ENCODE peak calls at places on chromosomes 16 and 17, in seven cellular contexts. J, U, Z, O, E, W and D are unnamed samples.

GRCh38 chr17:40598928-40599627 is 33.8 kb upstream of the CCR7 start:
- DNase-seq in E (no peak), U (peak; percentile 37), W (peak; percentile 29), Z (no peak), O (no peak), J (no peak), D (no peak)

GRCh38 chr16:80803341-80804060 is 897 bp downstream of the CDYL2 start:
- DNase-seq in Z (peak; percentile 61), W (peak; percentile 43), E (peak; percentile 20), O (peak; percentile 44), U (no peak), J (peak; percentile 6), D (peak; percentile 81)

GRCh38 chr17:8489841-8490240 is 54.2 kb downstream of the NDEL1 start:
- DNase-seq in J (peak; percentile 26), Z (no peak), E (no peak), W (no peak), O (no peak), U (peak; percentile 37), D (no peak)

GRCh38 chr17:71472809-71473789 is 647.7 kb upstream of the SOX9 start:
- DNase-seq in O (peak; percentile 81), E (peak; percentile 50), J (peak; percentile 58), W (peak; percentile 50), U (peak; percentile 70), Z (peak; percentile 56), D (no peak)

GRCh38 chr17:66214893-66215528 is 14.2 kb downstream of the APOH start:
- DNase-seq in E (no peak), O (no peak), W (no peak), J (no peak), U (no peak), Z (no peak), D (no peak)

GRCh38 chr16:76532188-76532973 is 255.2 kb downstream of the CNTNAP4 start:
- DNase-seq in U (no peak), W (no peak), O (peak; percentile 40), J (no peak), E (no peak), Z (no peak), D (no peak)

GRCh38 chr16:68086860-68087268 is 1.7 kb downstream of the NFATC3 start:
- DNase-seq in O (no peak), E (no peak), J (peak; percentile 41), U (no peak), W (no peak), Z (no peak), D (no peak)

GRCh38 chr16:48961546-48961945 is 320.1 kb downstream of the CBLN1 start:
- DNase-seq in E (no peak), O (no peak), J (no peak), Z (no peak), W (peak; percentile 25), U (no peak), D (no peak)

GRCh38 chr17:40168262-40168832 is 8.9 kb upstream of the RAPGEFL1 start:
- DNase-seq in U (peak; percentile 69), O (peak; percentile 92), E (no peak), W (peak; percentile 93), J (peak; percentile 70), Z (peak; percentile 57), D (no peak)

GRCh38 chr17:6868579-6868978 is 37.0 kb upstream of the TEKT1 start:
- DNase-seq in Z (no peak), W (peak; percentile 69), J (no peak), U (no peak), O (peak; percentile 51), E (no peak), D (no peak)

GRCh38 chr17:3482851-3483250 is 7.1 kb downstream of the ASPA start:
- DNase-seq in Z (peak; percentile 43), U (no peak), O (no peak), E (no peak), J (no peak), W (no peak), D (peak; percentile 27)

GRCh38 chr16:79528281-79528680 is 72.3 kb downstream of the MAF start:
- DNase-seq in U (no peak), E (no peak), O (no peak), W (no peak), J (no peak), Z (no peak), D (no peak)

GRCh38 chr16:79519448-79519847 is 81.1 kb downstream of the MAF start:
- DNase-seq in U (no peak), J (no peak), Z (no peak), O (no peak), E (no peak), W (no peak), D (no peak)

GRCh38 chr16:79525132-79525531 is 75.4 kb downstream of the MAF start:
- DNase-seq in U (no peak), W (no peak), J (no peak), E (no peak), Z (no peak), O (no peak), D (no peak)
- H2BK5ac ChIP-seq in U (no peak overlapping the region), W (no peak overlapping the region), J (no peak overlapping the region), E (no peak overlapping the region), Z (no peak overlapping the region), O (no peak overlapping the region), D (no peak overlapping the region)

GRCh38 chr17:64608571-64608981 is 53.5 kb downstream of the SMURF2 start:
- DNase-seq in U (peak; percentile 58), Z (no peak), J (peak; percentile 68), E (no peak), W (no peak), O (no peak), D (no peak)

GRCh38 chr17:64603987-64604386 is 58.1 kb downstream of the SMURF2 start:
- DNase-seq in U (no peak), W (no peak), J (no peak), Z (no peak), E (no peak), O (no peak), D (no peak)

GRCh38 chr17:64611374-64611773 is 50.7 kb downstream of the SMURF2 start:
- DNase-seq in E (no peak), W (no peak), U (no peak), Z (no peak), J (no peak), O (no peak), D (no peak)

GRCh38 chr17:64607862-64608565 is 54.1 kb downstream of the SMURF2 start:
- DNase-seq in W (no peak), E (no peak), J (no peak), U (no peak), Z (no peak), O (no peak), D (no peak)
- H2BK5ac ChIP-seq in W (no peak overlapping the region), E (no peak overlapping the region), J (no peak overlapping the region), U (peak overlapping the region; percentile 69), Z (no peak overlapping the region), O (no peak overlapping the region), D (no peak overlapping the region)

DNA sequence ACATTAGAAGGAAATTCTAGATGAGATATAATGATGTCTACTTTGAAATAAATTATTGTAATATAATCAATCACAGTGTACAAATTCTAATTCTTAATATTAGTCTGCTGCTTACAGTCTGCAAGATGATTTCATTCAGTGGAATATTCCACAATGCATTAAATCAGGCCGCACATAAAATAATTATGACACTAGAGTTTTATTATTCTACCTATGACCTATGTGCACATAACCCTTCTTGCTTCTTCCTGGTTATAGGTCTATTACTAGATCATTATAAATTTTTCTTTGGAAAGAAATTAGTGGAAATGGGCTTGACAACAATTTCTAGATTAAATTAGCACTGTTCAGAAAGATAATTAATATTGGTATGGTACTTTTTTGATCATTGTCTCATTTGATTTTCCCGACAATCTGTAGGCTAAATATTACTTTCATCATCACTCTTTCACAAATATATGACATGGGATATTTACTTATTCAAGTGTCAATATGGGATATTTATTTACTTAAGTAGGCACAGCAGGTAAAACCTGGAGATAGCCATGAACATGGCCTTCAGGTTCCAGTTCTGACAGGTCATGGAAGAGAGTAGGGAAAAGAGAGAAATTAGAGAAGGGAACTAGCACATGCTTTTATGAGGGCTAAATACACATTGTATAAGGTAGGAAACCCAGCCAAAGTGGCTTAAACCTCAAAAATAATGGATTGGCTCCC is 476.4 kb downstream of the TOX3 start:
- DNase-seq in Z (no peak), U (no peak), O (no peak), J (no peak), W (no peak), E (no peak), D (no peak)
- H2BK5ac ChIP-seq in Z (no peak overlapping the region), U (no peak overlapping the region), O (no peak overlapping the region), J (no peak overlapping the region), W (no peak overlapping the region), E (no peak overlapping the region), D (no peak overlapping the region)

GRCh38 chr17:82901356-82901755 is 61.5 kb upstream of the ZNF750 start:
- DNase-seq in W (no peak), Z (no peak), J (no peak), E (no peak), U (no peak), O (no peak), D (no peak)
- H2BK5ac ChIP-seq in W (no peak overlapping the region), Z (no peak overlapping the region), J (no peak overlapping the region), E (no peak overlapping the region), U (no peak overlapping the region), O (no peak overlapping the region), D (no peak overlapping the region)

GRCh38 chr17:59707182-59707970 is at the start of the genes PTRH2 and VMP1:
- DNase-seq in Z (peak; percentile 100), O (peak; percentile 100), W (peak; percentile 100), U (peak; percentile 100), E (peak; percentile 99), J (peak; percentile 100), D (peak; percentile 92)
- H2BK5ac ChIP-seq in Z (no peak within 1 kb of the TSS), O (peak within 1 kb of the TSS; percentile 90), W (peak within 1 kb of the TSS; percentile 91), U (peak within 1 kb of the TSS; percentile 67), E (no peak within 1 kb of the TSS), J (peak within 1 kb of the TSS; percentile 5), D (peak within 1 kb of the TSS; percentile 95)

GRCh38 chr17:60089097-60089844 is 10.6 kb upstream of the HEATR6 start:
- DNase-seq in O (no peak), J (no peak), U (no peak), W (no peak), Z (no peak), E (no peak), D (no peak)

GRCh38 chr17:60091109-60091508 is 12.4 kb upstream of the HEATR6 start:
- DNase-seq in W (no peak), E (no peak), Z (no peak), J (no peak), O (no peak), U (no peak), D (no peak)

GRCh38 chr17:60093694-60094093 is 15.0 kb upstream of the HEATR6 start:
- DNase-seq in U (no peak), O (no peak), Z (no peak), W (no peak), J (no peak), E (no peak), D (no peak)

GRCh38 chr17:60090412-60090811 is 11.7 kb upstream of the HEATR6 start:
- DNase-seq in J (no peak), Z (no peak), E (no peak), O (no peak), U (no peak), W (no peak), D (no peak)

GRCh38 chr17:60091908-60092331 is 13.2 kb upstream of the HEATR6 start:
- DNase-seq in U (peak; percentile 86), J (peak; percentile 75), E (no peak), O (no peak), Z (no peak), W (no peak), D (no peak)
- H2BK5ac ChIP-seq in U (peak overlapping the region; percentile 95), J (no peak overlapping the region), E (no peak overlapping the region), O (no peak overlapping the region), Z (no peak overlapping the region), W (no peak overlapping the region), D (no peak overlapping the region)